ENCODE peak calls at places on chromosomes 1 and 21, in five cellular contexts. I, H, L, D and Q are unnamed samples.

GRCh38 chr1:204102029-204102611 is 29.2 kb downstream of the SOX13 start:
- DNase-seq in L (no peak), D (no peak), I (no peak), H (no peak), Q (no peak)

GRCh38 chr1:83815348-83815747 is 183.6 kb downstream of the TTLL7 start:
- DNase-seq in L (no peak), H (peak), I (no peak), D (no peak), Q (no peak)

GRCh38 chr1:163877016-163877415 is 555.3 kb downstream of the NUF2 start:
- DNase-seq in L (no peak), I (no peak), D (no peak), H (no peak), Q (no peak)

GRCh38 chr1:197685785-197686184 is 89.5 kb downstream of the DENND1B start:
- DNase-seq in D (no peak), H (no peak), I (no peak), L (no peak), Q (no peak)

GRCh38 chr1:245735831-245736530 is 581.2 kb downstream of the KIF26B start:
- DNase-seq in L (no peak), D (no peak), H (no peak), I (no peak), Q (no peak)

GRCh38 chr1:169680377-169681019 is 30.9 kb downstream of the SELL start:
- DNase-seq in I (no peak), H (no peak), L (no peak), D (no peak), Q (no peak)

GRCh38 chr1:200323856-200324400 is 85.9 kb downstream of the ZNF281 start:
- DNase-seq in H (no peak), D (no peak), L (no peak), I (no peak), Q (no peak)

GRCh38 chr1:27785763-27786162 is 12.7 kb downstream of the STX12 start:
- DNase-seq in L (no peak), D (no peak), H (no peak), I (no peak), Q (no peak)

GRCh38 chr1:109277434-109278204 is 5.3 kb downstream of the PSRC1 start:
- DNase-seq in D (peak), L (peak), I (peak), H (peak), Q (peak)

GRCh38 chr1:211581521-211581920 is 2.6 kb upstream of the SLC30A1 start:
- DNase-seq in D (no peak), L (no peak), H (no peak), I (no peak), Q (peak)

GRCh38 chr1:73593379-73593778 is 604.6 kb downstream of the LRRIQ3 start:
- DNase-seq in L (no peak), D (no peak), I (peak), H (no peak), Q (no peak)

GRCh38 chr1:7449750-7450149 is 321.3 kb upstream of the VAMP3 start:
- DNase-seq in L (no peak), H (no peak), I (no peak), D (no peak), Q (no peak)

GRCh38 chr1:19309123-19309813 is 2.7 kb downstream of the AKR7A2 start:
- DNase-seq in H (no peak), D (no peak), I (no peak), L (no peak), Q (no peak)

GRCh38 chr1:89833183-89834077 is 12.6 kb downstream of the LRRC8D start:
- DNase-seq in I (no peak), L (no peak), D (no peak), H (no peak), Q (no peak)

GRCh38 chr1:202276081-202276715 is 65.5 kb downstream of the UBE2T start:
- DNase-seq in I (no peak), H (no peak), L (no peak), D (no peak), Q (no peak)

GRCh38 chr1:39378377-39378776 is 113.1 kb upstream of the BMP8A start:
- DNase-seq in L (no peak), H (no peak), I (peak), D (peak), Q (no peak)

GRCh38 chr1:164651378-164651951 is 92.5 kb downstream of the PBX1 start:
- DNase-seq in D (no peak), L (no peak), I (peak), H (no peak), Q (no peak)

GRCh38 chr1:64072089-64072835 is 131.2 kb upstream of the UBE2U start:
- DNase-seq in L (no peak), D (no peak), I (peak), H (no peak), Q (no peak)

GRCh38 chr1:150765229-150765976 is at the start of gene CTSS:
- DNase-seq in H (no peak), D (no peak), I (peak), L (no peak), Q (no peak)

GRCh38 chr1:204828352-204828850 is 42.3 kb upstream of the NFASC start:
- DNase-seq in D (peak), H (peak), L (peak), I (peak), Q (peak)

GRCh38 chr1:112808861-112809684 is 93.9 kb upstream of the PPM1J start:
- DNase-seq in L (peak), H (peak), I (peak), D (peak), Q (peak)

GRCh38 chr1:168959382-168959781 is 147.1 kb upstream of the ATP1B1 start:
- DNase-seq in H (no peak), I (no peak), D (no peak), L (no peak), Q (no peak)

GRCh38 chr1:39450956-39451601 is 40.4 kb upstream of the BMP8A start:
- DNase-seq in L (no peak), I (no peak), D (no peak), H (no peak), Q (no peak)

GRCh38 chr1:217186664-217187063 is 444.2 kb downstream of the GPATCH2 start:
- DNase-seq in D (no peak), H (no peak), I (no peak), L (no peak), Q (no peak)

GRCh38 chr1:208221291-208221622 is 22.9 kb downstream of the PLXNA2 start:
- DNase-seq in I (no peak), D (peak), H (no peak), L (no peak), Q (no peak)

GRCh38 chr1:198600906-198601305 is 37.9 kb upstream of the PTPRC start:
- DNase-seq in L (no peak), I (no peak), D (no peak), H (no peak), Q (no peak)

GRCh38 chr21:44531606-44532128 is 8.3 kb downstream of the KRTAP10-1 start:
- DNase-seq in I (no peak), D (no peak), H (no peak), L (no peak), Q (peak)

GRCh38 chr1:212916395-212917133 is 33.8 kb upstream of the VASH2 start:
- DNase-seq in H (no peak), D (peak), L (no peak), I (no peak), Q (no peak)

GRCh38 chr1:169595764-169596711 is 9.8 kb upstream of the F5 start:
- DNase-seq in I (peak), D (no peak), L (no peak), H (no peak), Q (no peak)

GRCh38 chr1:241532173-241532553 is at the start of gene KMO:
- DNase-seq in L (no peak), H (no peak), I (no peak), D (no peak), Q (no peak)

DNA sequence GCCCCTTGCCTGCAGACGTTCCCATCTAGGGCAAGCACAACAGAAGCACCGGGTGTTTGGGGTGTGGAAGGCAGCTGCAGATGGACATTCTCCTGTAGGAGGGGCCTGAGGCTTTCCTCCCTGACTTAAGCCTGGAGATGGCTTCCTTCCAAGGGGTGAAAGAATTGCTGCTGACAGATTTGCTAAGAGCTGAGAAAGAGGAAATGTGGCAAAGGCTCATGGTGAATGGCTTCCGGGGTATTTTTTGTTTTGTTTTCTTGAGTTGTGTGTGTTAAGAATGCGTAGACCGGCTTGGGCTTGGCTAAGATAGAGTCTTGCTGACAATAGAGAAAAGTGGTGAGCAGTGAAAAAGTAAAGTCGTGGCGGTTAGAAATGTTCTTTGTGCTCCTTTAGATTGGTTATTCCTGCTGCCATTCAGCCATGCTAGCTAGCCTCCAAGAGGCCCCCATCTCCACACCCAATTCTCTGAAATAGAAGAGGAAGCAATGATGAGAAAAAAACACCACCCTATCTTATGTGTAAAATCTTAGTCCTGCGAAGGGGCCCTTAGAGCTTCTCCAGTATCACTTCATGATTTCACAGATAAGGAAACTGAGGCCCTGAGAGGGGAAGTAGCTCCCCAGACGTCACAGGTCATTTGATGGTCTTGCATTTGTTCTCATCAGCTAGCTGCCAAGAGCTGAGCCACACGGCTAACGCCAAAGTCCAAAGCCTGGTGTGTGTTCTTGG is 36.9 kb downstream of the EIF2D start:
- DNase-seq in H (peak), I (no peak), D (peak), L (no peak), Q (peak)
- H3K27ac ChIP-seq in H (no peak), I (no peak), D (peak), L (no peak), Q (peak)

GRCh38 chr1:118785246-118785645 is 202.9 kb downstream of the TBX15 start:
- DNase-seq in I (no peak), L (no peak), D (no peak), H (peak), Q (no peak)

GRCh38 chr1:118786454-118787155 is 201.5 kb downstream of the TBX15 start:
- DNase-seq in L (no peak), H (no peak), D (no peak), I (no peak), Q (no peak)

GRCh38 chr1:118791094-118791691 is 196.9 kb downstream of the TBX15 start:
- DNase-seq in I (no peak), H (no peak), L (no peak), D (no peak), Q (no peak)

GRCh38 chr1:118783095-118783758 is 204.9 kb downstream of the TBX15 start:
- DNase-seq in L (no peak), I (no peak), H (no peak), D (no peak), Q (no peak)

DNA sequence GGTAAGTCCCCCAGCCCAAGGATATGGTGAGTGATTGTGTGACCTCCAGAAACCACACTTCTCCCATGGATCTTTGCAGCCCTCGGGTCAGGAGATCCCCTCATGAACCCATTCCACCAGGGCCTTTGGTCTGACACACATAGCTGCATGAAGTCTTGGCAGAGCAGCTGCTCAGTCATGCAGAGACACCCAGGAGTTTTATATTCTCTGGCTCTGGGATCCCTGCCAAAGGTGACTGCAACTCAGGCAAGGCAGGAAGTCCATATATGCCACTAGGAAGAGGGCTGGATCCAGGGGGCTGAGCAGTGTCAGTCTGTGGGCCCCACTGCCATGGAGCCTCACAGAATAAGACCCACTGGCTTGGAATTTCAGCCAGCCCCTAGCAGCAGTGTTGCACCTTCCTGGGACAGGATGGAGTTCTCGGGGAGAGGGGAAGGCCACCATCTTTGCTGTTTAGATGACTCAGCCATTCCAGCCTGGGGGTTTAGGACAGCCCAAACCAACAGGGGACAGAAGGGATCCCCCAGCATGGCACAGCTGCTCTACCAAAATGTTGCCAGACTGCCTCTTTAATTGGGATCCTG is 199.7 kb downstream of the TBX15 start:
- DNase-seq in H (no peak), L (no peak), I (no peak), D (no peak), Q (no peak)
- TF ChIP-seq EP300 in H (no peak), L (no peak), I (no peak), D (no peak), Q (no peak)

GRCh38 chr1:24913616-24914225 is 16.4 kb downstream of the RUNX3 start:
- DNase-seq in L (no peak), H (no peak), I (no peak), D (no peak), Q (no peak)

GRCh38 chr1:24911651-24912144 is 18.4 kb downstream of the RUNX3 start:
- DNase-seq in H (no peak), L (no peak), D (no peak), I (no peak), Q (no peak)

GRCh38 chr1:24912359-24913273 is 17.5 kb downstream of the RUNX3 start:
- DNase-seq in I (no peak), H (no peak), L (peak), D (no peak), Q (no peak)

GRCh38 chr1:24914226-24915069 is 15.6 kb downstream of the RUNX3 start:
- DNase-seq in I (no peak), D (no peak), L (peak), H (no peak), Q (no peak)

GRCh38 chr1:24913274-24913604 is 16.8 kb downstream of the RUNX3 start:
- DNase-seq in L (no peak), H (no peak), D (no peak), I (no peak), Q (no peak)
- H3K27ac ChIP-seq in L (no peak), H (no peak), D (no peak), I (no peak), Q (no peak)

GRCh38 chr1:107479865-107480264 is 339.0 kb downstream of the NTNG1 start:
- DNase-seq in D (no peak), I (no peak), H (no peak), L (peak), Q (no peak)
- TF ChIP-seq EP300 in D (no peak), I (no peak), H (no peak), L (no peak), Q (no peak)

DNA sequence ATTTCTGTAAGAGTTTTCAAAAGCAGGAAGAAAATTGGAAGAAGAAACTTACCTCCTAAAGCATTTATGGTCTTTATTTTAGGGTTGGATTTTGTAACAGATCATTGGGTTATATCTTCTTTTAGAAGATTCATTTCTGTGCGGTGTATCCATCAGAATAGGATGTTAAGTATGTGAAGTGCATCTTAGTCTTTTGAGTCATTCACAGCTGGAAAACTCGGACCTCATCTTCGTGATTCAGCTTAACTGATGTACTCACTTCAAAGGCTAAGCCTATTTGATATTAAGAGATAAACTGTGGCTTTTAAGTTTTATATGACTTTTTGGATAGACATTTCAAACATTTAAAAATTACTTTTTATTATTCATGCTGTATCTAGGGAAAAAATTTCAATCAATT is 56.3 kb downstream of the GIPC2 start:
- DNase-seq in I (peak), L (no peak), D (no peak), H (no peak), Q (no peak)
- H3K27ac ChIP-seq in I (peak), L (peak), D (no peak), H (no peak), Q (peak)

GRCh38 chr1:182251561-182251960 is 140.0 kb downstream of the GLUL start:
- DNase-seq in D (no peak), L (no peak), H (no peak), I (no peak), Q (no peak)

GRCh38 chr1:182246783-182247182 is 144.8 kb downstream of the GLUL start:
- DNase-seq in D (no peak), L (no peak), H (no peak), I (no peak), Q (no peak)

GRCh38 chr1:182253319-182253718 is 138.3 kb downstream of the GLUL start:
- DNase-seq in H (no peak), I (no peak), D (no peak), L (no peak), Q (no peak)

GRCh38 chr1:182248721-182249120 is 142.9 kb downstream of the GLUL start:
- DNase-seq in I (no peak), H (no peak), D (no peak), L (no peak), Q (no peak)

DNA sequence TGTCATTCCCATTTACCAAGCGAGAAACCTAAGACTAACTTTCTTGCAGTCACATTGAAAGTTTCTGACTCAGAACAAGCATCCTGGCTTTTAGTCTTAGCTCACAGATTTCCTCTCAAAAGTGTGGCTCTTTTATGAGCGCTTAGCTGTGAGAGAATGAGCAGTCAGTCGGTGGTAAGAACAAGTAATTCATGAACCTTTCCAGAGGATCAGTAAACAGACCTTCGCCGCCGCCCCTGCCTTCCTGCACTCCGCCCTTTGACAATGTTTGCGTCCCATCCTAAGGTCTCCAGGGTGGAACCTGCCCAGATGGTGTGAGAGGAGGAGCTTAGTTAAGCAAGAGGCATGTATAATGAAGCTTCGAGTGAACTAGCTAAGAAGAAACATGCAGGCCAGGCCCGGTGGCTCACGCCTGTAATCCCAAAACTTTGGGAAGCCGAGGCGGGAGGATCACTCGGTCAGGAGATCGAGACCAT is 142.4 kb downstream of the GLUL start:
- DNase-seq in H (no peak), L (no peak), D (peak), I (no peak), Q (no peak)
- TF ChIP-seq EP300 in H (no peak), L (no peak), D (no peak), I (no peak), Q (no peak)

GRCh38 chr1:13801711-13802486 is 101.9 kb downstream of the PRDM2 start:
- DNase-seq in I (no peak), L (no peak), D (peak), H (no peak), Q (no peak)
- H3K27ac ChIP-seq in I (no peak), L (no peak), D (no peak), H (no peak), Q (no peak)